ENCODE peak calls at places on chromosomes 5 and 9, in nine cellular contexts. Y, P, G, F, H, Z, S, W and B are unnamed samples.

GRCh38 chr5:78979117-78979742 is 5.9 kb downstream of the ARSB start:
- DNase-seq in Y (no peak), P (no peak), G (no peak), F (no peak), H (no peak), Z (no peak), S (no peak), W (no peak), B (no peak)

GRCh38 chr9:34518896-34519295 is 3.9 kb downstream of the ENHO start:
- DNase-seq in Y (no peak), P (no peak), G (no peak), F (no peak), H (no peak), Z (no peak), S (no peak), W (no peak), B (no peak)

GRCh38 chr9:88772602-88773001 is 218.7 kb upstream of the S1PR3 start:
- DNase-seq in Y (no peak), P (no peak), G (no peak), F (no peak), H (no peak), Z (peak), S (peak), W (no peak), B (no peak)

GRCh38 chr9:75930766-75931311 is 40.4 kb downstream of the PCSK5 start:
- DNase-seq in Y (peak), P (no peak), G (no peak), F (no peak), H (no peak), Z (no peak), S (no peak), W (no peak), B (no peak)

GRCh38 chr5:128546658-128547281 is 8.7 kb upstream of the FBN2 start:
- DNase-seq in Y (no peak), P (no peak), G (no peak), F (no peak), H (no peak), Z (peak), S (peak), W (no peak), B (no peak)

GRCh38 chr5:26492835-26493459 is 545.4 kb downstream of the CDH9 start:
- DNase-seq in Y (no peak), P (no peak), G (no peak), F (peak), H (no peak), Z (no peak), S (no peak), W (no peak), B (no peak)

GRCh38 chr5:125410501-125411162 is 664.2 kb upstream of the ZNF608 start:
- DNase-seq in Y (peak), P (no peak), G (peak), F (no peak), H (no peak), Z (peak), S (peak), W (peak), B (no peak)

GRCh38 chr9:88730780-88731179 is 195.8 kb downstream of the NXNL2 start:
- DNase-seq in Y (no peak), P (no peak), G (no peak), F (no peak), H (no peak), Z (no peak), S (no peak), W (no peak), B (no peak)

GRCh38 chr5:55063899-55064298 is 38.5 kb upstream of the GZMA start:
- DNase-seq in Y (peak), P (no peak), G (peak), F (no peak), H (no peak), Z (peak), S (no peak), W (no peak), B (no peak)

GRCh38 chr9:28587052-28587451 is 1013.8 kb upstream of the C9orf72 start:
- DNase-seq in Y (no peak), P (no peak), G (no peak), F (no peak), H (no peak), Z (no peak), S (no peak), W (no peak), B (no peak)

GRCh38 chr9:119688547-119688946 is 319.3 kb upstream of the BRINP1 start:
- DNase-seq in Y (no peak), P (no peak), G (no peak), F (no peak), H (no peak), Z (no peak), S (no peak), W (no peak), B (no peak)

GRCh38 chr9:91898451-91899433 is 51.3 kb downstream of the ROR2 start:
- DNase-seq in Y (no peak), P (no peak), G (peak), F (no peak), H (peak), Z (peak), S (peak), W (no peak), B (no peak)

GRCh38 chr5:134846641-134846960 is 833 bp downstream of the C5orf24 start:
- DNase-seq in Y (no peak), P (no peak), G (no peak), F (no peak), H (no peak), Z (peak), S (peak), W (no peak), B (no peak)

GRCh38 chr5:37111426-37112382 is 137.5 kb downstream of the CPLANE1 start:
- DNase-seq in Y (no peak), P (no peak), G (no peak), F (no peak), H (no peak), Z (no peak), S (no peak), W (no peak), B (no peak)

GRCh38 chr5:107860044-107860443 is 189.3 kb upstream of the EFNA5 start:
- DNase-seq in Y (no peak), P (no peak), G (no peak), F (no peak), H (no peak), Z (no peak), S (no peak), W (no peak), B (no peak)

GRCh38 chr9:89463986-89464901 is 33.7 kb downstream of the SEMA4D start:
- DNase-seq in Y (no peak), P (peak), G (no peak), F (no peak), H (no peak), Z (no peak), S (no peak), W (no peak), B (no peak)

GRCh38 chr5:166340039-166340438 is 1951.4 kb upstream of the WWC1 start:
- DNase-seq in Y (no peak), P (no peak), G (no peak), F (no peak), H (no peak), Z (no peak), S (no peak), W (no peak), B (no peak)

GRCh38 chr5:172541764-172542120 is 87.4 kb upstream of the SH3PXD2B start:
- DNase-seq in Y (no peak), P (no peak), G (no peak), F (no peak), H (no peak), Z (no peak), S (no peak), W (no peak), B (no peak)

GRCh38 chr5:56900395-56900794 is 9.0 kb upstream of the SETD9 start:
- DNase-seq in Y (peak), P (no peak), G (peak), F (no peak), H (no peak), Z (peak), S (peak), W (no peak), B (no peak)

GRCh38 chr5:73378070-73378469 is 70.5 kb downstream of the FOXD1 start:
- DNase-seq in Y (no peak), P (no peak), G (peak), F (no peak), H (no peak), Z (no peak), S (no peak), W (no peak), B (no peak)

GRCh38 chr5:84885479-84886258 is 501.0 kb upstream of the EDIL3 start:
- DNase-seq in Y (peak), P (no peak), G (peak), F (peak), H (no peak), Z (peak), S (peak), W (no peak), B (no peak)

GRCh38 chr5:127684722-127685467 is 18.3 kb upstream of the CCDC192 start:
- DNase-seq in Y (no peak), P (no peak), G (no peak), F (no peak), H (no peak), Z (no peak), S (peak), W (no peak), B (no peak)

GRCh38 chr5:33563983-33564908 is 123.5 kb downstream of the TARS1 start:
- DNase-seq in Y (peak), P (no peak), G (no peak), F (no peak), H (no peak), Z (peak), S (no peak), W (no peak), B (no peak)

GRCh38 chr9:136546697-136547481 is 1.0 kb upstream of the NOTCH1 start:
- DNase-seq in Y (peak), P (peak), G (peak), F (peak), H (no peak), Z (no peak), S (peak), W (peak), B (no peak)
- TF ChIP-seq CTCF in Y (peak), P (no peak), G (no peak), F (no peak), H (no peak), Z (no peak), S (no peak), W (no peak), B (no peak)

GRCh38 chr9:136267261-136268111 is 21.9 kb upstream of the QSOX2 start:
- DNase-seq in Y (peak), P (peak), G (peak), F (peak), H (peak), Z (peak), S (peak), W (peak), B (peak)

GRCh38 chr9:136268776-136269175 is 23.2 kb upstream of the QSOX2 start:
- DNase-seq in Y (no peak), P (no peak), G (no peak), F (no peak), H (no peak), Z (no peak), S (no peak), W (no peak), B (no peak)

GRCh38 chr9:136270173-136270710 is 24.6 kb upstream of the QSOX2 start:
- DNase-seq in Y (no peak), P (no peak), G (no peak), F (no peak), H (no peak), Z (no peak), S (no peak), W (no peak), B (no peak)

GRCh38 chr9:136265561-136266355 is 20.1 kb upstream of the QSOX2 start:
- DNase-seq in Y (no peak), P (no peak), G (no peak), F (no peak), H (no peak), Z (no peak), S (no peak), W (no peak), B (no peak)

GRCh38 chr9:136268318-136268717 is 22.7 kb upstream of the QSOX2 start:
- DNase-seq in Y (peak), P (no peak), G (no peak), F (peak), H (no peak), Z (no peak), S (no peak), W (no peak), B (no peak)
- TF ChIP-seq CTCF in Y (no peak), P (no peak), G (no peak), F (no peak), H (no peak), Z (no peak), S (no peak), W (no peak), B (no peak)

GRCh38 chr9:136815422-136815782 is 7.7 kb downstream of the RABL6 start:
- DNase-seq in Y (no peak), P (no peak), G (no peak), F (no peak), H (no peak), Z (no peak), S (no peak), W (no peak), B (no peak)
- TF ChIP-seq CTCF in Y (no peak), P (no peak), G (no peak), F (no peak), H (no peak), Z (no peak), S (no peak), W (no peak), B (no peak)

GRCh38 chr5:111559680-111560079 is 47.3 kb upstream of the STARD4 start:
- DNase-seq in Y (no peak), P (no peak), G (no peak), F (no peak), H (no peak), Z (no peak), S (no peak), W (no peak), B (no peak)

GRCh38 chr5:111551569-111552275 is 39.4 kb upstream of the STARD4 start:
- DNase-seq in Y (no peak), P (no peak), G (no peak), F (no peak), H (no peak), Z (peak), S (peak), W (no peak), B (no peak)

GRCh38 chr5:111553889-111554288 is 41.6 kb upstream of the STARD4 start:
- DNase-seq in Y (peak), P (no peak), G (no peak), F (no peak), H (no peak), Z (no peak), S (no peak), W (no peak), B (no peak)

GRCh38 chr5:111555760-111556159 is 43.4 kb upstream of the STARD4 start:
- DNase-seq in Y (no peak), P (no peak), G (no peak), F (no peak), H (no peak), Z (no peak), S (no peak), W (no peak), B (no peak)

GRCh38 chr5:111556504-111556903 is 44.2 kb upstream of the STARD4 start:
- DNase-seq in Y (no peak), P (no peak), G (no peak), F (no peak), H (no peak), Z (no peak), S (no peak), W (no peak), B (no peak)
- TF ChIP-seq CTCF in Y (no peak), P (no peak), G (no peak), F (no peak), H (no peak), Z (no peak), S (no peak), W (no peak), B (no peak)

GRCh38 chr5:149552038-149552494 is 827 bp upstream of the CSNK1A1 start:
- DNase-seq in Y (no peak), P (no peak), G (no peak), F (no peak), H (no peak), Z (no peak), S (no peak), W (no peak), B (no peak)
- TF ChIP-seq CTCF in Y (no peak), P (no peak), G (no peak), F (no peak), H (no peak), Z (no peak), S (no peak), W (no peak), B (no peak)